ENCODE peak calls at places on chromosomes 4 and X, in four cellular contexts. D, F, W and S are unnamed samples.

GRCh38 chr4:79695848-79696247 is 287.8 kb upstream of the GK2 start:
- DNase-seq in D (no peak), F (no peak), W (no peak), S (no peak)

GRCh38 chrX:40245411-40246140 is 147.8 kb upstream of the BCOR start:
- DNase-seq in D (no peak), F (no peak), W (peak; percentile 22), S (no peak)

GRCh38 chr4:81214518-81215218 is 354 bp downstream of the PRKG2 start:
- DNase-seq in D (peak; percentile 41), F (no peak), W (no peak), S (no peak)

GRCh38 chrX:12885508-12885907 is 18.6 kb downstream of the TLR7 start:
- DNase-seq in D (no peak), F (no peak), W (no peak), S (no peak)

GRCh38 chrX:12446342-12447075 is 308.2 kb downstream of the FRMPD4 start:
- DNase-seq in D (peak; percentile 85), F (no peak), W (no peak), S (no peak)

GRCh38 chr4:102503301-102503746 is 2.2 kb downstream of the NFKB1 start:
- DNase-seq in D (no peak), F (no peak), W (no peak), S (no peak)

GRCh38 chr4:11399461-11399971 is 29.2 kb downstream of the HS3ST1 start:
- DNase-seq in D (no peak), F (no peak), W (no peak), S (no peak)

GRCh38 chrX:39642071-39642470 is 455.7 kb downstream of the BCOR start:
- DNase-seq in D (no peak), F (no peak), W (no peak), S (no peak)

GRCh38 chr4:128543726-128544125 is 256.1 kb upstream of the PGRMC2 start:
- DNase-seq in D (no peak), F (no peak), W (no peak), S (no peak)

GRCh38 chr4:156815717-156816319 is 155.8 kb downstream of the PDGFC start:
- DNase-seq in D (no peak), F (peak; percentile 24), W (no peak), S (no peak)

GRCh38 chr4:8710416-8710815 is 117.9 kb downstream of the CPZ start:
- DNase-seq in D (no peak), F (no peak), W (peak; percentile 8), S (peak; percentile 18)

GRCh38 chr4:39792128-39792527 is 94.2 kb downstream of the UBE2K start:
- DNase-seq in D (no peak), F (no peak), W (no peak), S (no peak)

GRCh38 chr4:80171251-80171650 is 26.1 kb upstream of the PRDM8 start:
- DNase-seq in D (no peak), F (no peak), W (no peak), S (no peak)

GRCh38 chrX:134599173-134599914 is 58.9 kb downstream of the PLAC1 start:
- DNase-seq in D (no peak), F (no peak), W (peak; percentile 63), S (no peak)

GRCh38 chr4:30757357-30757756 is 37.2 kb downstream of the PCDH7 start:
- DNase-seq in D (peak; percentile 95), F (no peak), W (no peak), S (no peak)